ENCODE peak calls at places on chromosome 1, in five cellular contexts. Z is uterus, T is breast epithelium, V is heart left ventricle, K is Peyer's patch. B is an unnamed sample.

GRCh38 chr1:180845352-180845751 is 67.3 kb upstream of the KIAA1614 start:
- DNase-seq in T (no peak), V (no peak), Z (no peak), K (no peak), B (no peak)

GRCh38 chr1:192966073-192966472 is 93.1 kb downstream of the UCHL5 start:
- DNase-seq in V (no peak), Z (no peak), T (no peak), K (no peak), B (no peak)

GRCh38 chr1:176696109-176696508 is 233.1 kb downstream of the PAPPA2 start:
- DNase-seq in Z (no peak), V (no peak), K (no peak), T (no peak), B (no peak)

GRCh38 chr1:19495816-19496528 is 10.6 kb upstream of the CAPZB start:
- DNase-seq in T (no peak), Z (no peak), V (no peak), K (no peak), B (no peak)

GRCh38 chr1:19723874-19724273 is 59.2 kb downstream of the HTR6 start:
- DNase-seq in Z (no peak), V (no peak), K (no peak), T (no peak), B (no peak)

GRCh38 chr1:212915245-212916091 is 34.9 kb upstream of the VASH2 start:
- DNase-seq in T (no peak), V (no peak), K (no peak), Z (peak; percentile 59), B (peak; percentile 60)

GRCh38 chr1:201456499-201457309 is 12.3 kb downstream of the PHLDA3 start:
- DNase-seq in V (no peak), Z (peak; percentile 85), T (peak; percentile 83), K (no peak), B (peak; percentile 66)

GRCh38 chr1:65235867-65236805 is 73.2 kb upstream of the DNAJC6 start:
- DNase-seq in Z (no peak), K (no peak), T (no peak), V (no peak), B (no peak)

GRCh38 chr1:215526147-215526845 is 40.8 kb upstream of the KCTD3 start:
- DNase-seq in Z (no peak), T (no peak), K (no peak), V (no peak), B (no peak)

GRCh38 chr1:151416231-151416630 is 16.9 kb downstream of the PSMB4 start:
- DNase-seq in K (no peak), V (no peak), Z (no peak), T (no peak), B (no peak)

GRCh38 chr1:20867062-20867461 is 80.0 kb upstream of the HP1BP3 start:
- DNase-seq in Z (no peak), K (no peak), V (no peak), T (no peak), B (no peak)
- H3K27ac ChIP-seq in Z (no peak overlapping the region), K (no peak overlapping the region), V (no peak overlapping the region), T (no peak overlapping the region), B (no peak overlapping the region)

DNA sequence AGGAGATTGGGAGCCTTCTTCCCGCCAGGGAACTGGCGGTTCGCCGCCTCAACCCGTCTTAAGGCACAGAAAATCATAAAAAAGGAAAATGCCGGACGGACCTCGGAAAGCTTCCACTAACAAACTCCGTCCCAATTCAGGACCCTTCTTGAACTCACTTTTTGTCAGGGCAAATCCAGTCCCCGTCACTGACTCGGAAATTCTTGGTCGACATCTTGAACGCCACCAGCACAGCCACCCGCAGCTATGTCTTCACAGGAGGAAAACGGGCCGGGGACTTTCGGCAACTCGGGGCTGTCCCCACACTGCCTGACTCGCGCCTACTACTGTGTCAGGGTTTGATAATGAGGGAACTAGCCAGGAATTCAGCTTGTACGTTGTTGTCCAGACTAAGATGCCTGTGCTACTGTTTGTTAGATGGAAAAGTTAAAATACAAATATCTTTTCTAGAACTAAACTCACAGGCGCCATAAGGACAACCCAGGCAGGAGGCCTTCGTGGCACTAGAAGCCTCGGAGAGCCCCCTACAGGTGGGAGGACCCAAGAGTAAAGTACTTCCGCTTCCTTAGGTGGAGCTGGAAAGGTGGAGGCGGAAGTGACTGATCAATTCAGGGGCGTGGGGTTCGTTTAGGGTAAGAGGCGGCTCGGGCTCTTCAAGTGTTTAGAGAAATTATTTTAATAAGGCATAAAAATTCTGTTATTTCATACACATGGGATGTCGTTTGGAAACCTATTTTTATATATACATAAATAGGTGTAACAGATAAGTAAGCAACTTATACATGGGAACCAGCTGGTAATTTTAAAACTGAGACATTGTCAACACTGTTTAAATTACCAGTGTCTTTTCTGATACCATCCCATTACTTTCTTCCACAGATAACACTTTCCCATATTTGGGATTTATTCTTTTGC is at the start of gene ZRANB2:
- DNase-seq in T (peak; percentile 87), V (peak; percentile 91), K (peak; percentile 84), Z (peak; percentile 91), B (peak; percentile 96)
- TF ChIP-seq POLR2A in T (peak; percentile 64), V (no peak), K (peak; percentile 56), Z (peak; percentile 56), B (peak; percentile 26)

GRCh38 chr1:66446261-66447001 is 87.5 kb upstream of the SGIP1 start:
- DNase-seq in V (no peak), Z (peak; percentile 23), T (no peak), K (no peak), B (peak; percentile 30)

GRCh38 chr1:66444438-66445265 is 89.3 kb upstream of the SGIP1 start:
- DNase-seq in K (no peak), Z (no peak), T (no peak), V (no peak), B (no peak)

GRCh38 chr1:66443793-66444192 is 90.2 kb upstream of the SGIP1 start:
- DNase-seq in K (no peak), V (no peak), T (no peak), Z (no peak), B (no peak)

GRCh38 chr1:66450043-66450514 is 83.9 kb upstream of the SGIP1 start:
- DNase-seq in T (no peak), V (no peak), K (no peak), Z (peak; percentile 34), B (no peak)

DNA sequence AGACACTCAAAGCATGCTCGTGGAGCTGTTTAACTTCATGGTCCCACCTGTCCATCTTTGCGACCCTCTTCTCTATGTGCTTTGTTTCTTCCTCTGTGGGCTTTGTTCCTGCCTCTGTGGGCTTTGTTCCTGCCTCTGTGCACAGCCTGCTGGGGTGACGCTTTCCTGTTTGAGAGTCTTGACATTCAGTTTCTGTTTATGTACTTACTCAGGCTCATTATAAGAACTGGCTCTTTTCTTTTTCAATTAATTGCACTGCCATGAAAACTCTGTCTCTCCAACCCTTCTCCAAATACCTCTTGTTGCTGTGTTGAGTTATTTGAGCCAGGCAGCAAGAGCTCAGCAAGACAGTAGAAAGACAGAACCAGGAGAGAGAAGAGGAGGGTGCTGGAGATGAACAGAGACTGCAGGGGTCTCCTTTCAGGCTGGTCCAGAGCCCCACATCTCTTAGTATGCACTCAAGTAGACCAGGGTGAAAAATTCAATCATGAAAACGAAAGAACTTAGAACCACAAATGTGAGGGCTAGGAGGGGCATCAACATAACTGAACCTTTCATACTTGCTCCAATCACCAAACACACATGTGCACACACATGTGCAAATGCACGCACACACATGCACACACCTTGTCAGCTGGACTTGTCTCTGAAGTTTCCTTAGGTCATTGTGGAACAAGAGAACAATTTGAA is 88.3 kb upstream of the SGIP1 start:
- DNase-seq in Z (no peak), V (no peak), K (no peak), T (no peak), B (no peak)
- H3K27ac ChIP-seq in Z (no peak overlapping the region), V (peak overlapping the region; percentile 42), K (peak overlapping the region; percentile 64), T (peak overlapping the region; percentile 29), B (no peak overlapping the region)

DNA sequence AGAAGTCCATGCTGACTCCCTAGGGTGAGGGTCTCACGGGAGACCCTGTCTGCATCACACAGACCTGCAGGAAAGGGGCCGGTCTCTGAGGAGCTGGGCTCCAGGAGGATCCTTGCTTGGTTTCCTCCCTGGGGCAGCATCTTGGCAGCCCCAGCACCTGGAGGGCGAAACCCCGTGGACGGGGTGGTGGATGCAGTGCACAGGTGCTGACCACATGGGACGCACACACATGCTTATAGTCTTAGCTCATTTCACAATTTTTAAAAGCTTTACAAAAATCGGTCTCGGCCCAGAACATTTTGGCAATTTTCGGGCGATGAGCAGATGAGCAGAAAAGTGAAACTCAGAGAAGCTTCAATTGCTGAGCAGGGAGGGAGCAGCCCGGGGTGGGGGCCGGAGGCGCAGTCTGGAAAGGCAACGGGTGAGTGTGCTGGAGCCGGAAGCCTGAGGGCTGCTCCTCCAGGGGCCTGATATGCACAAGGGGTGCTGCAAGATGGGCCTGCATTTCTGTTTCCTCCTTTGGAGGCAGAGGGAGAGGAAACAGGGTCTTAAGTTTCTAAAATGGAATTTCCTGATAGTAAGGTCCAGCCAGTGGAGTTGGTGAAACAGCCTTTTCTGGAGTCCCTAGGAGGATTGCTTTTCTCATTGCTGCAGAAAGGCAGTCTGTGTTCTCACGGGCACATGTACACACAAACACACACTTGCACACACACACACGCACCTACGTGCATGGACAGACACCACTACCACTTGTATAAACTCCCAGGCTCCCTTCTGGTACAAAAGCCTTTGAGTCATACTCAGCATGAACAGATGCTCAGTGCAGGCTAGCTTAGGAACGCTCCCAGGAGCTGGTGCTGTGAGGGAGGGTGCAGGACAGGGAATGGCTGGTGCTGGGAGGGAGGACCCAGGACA is 60.7 kb downstream of the SCCPDH start:
- DNase-seq in T (no peak), V (no peak), K (no peak), Z (no peak), B (no peak)
- TF ChIP-seq POLR2A in T (no peak), V (no peak), K (no peak), Z (no peak), B (no peak)

GRCh38 chr1:228315484-228315944 is 91.1 kb downstream of the TRIM11 start:
- DNase-seq in K (no peak), Z (no peak), T (no peak), V (no peak), B (no peak)

GRCh38 chr1:228314315-228314657 is 92.3 kb downstream of the TRIM11 start:
- DNase-seq in T (no peak), V (no peak), K (no peak), Z (no peak), B (no peak)

GRCh38 chr1:228313536-228314277 is 92.9 kb downstream of the TRIM11 start:
- DNase-seq in V (no peak), Z (no peak), K (no peak), T (no peak), B (peak; percentile 9)

GRCh38 chr1:228315945-228316588 is 90.6 kb downstream of the TRIM11 start:
- DNase-seq in K (no peak), V (peak; percentile 61), Z (no peak), T (no peak), B (peak; percentile 13)

GRCh38 chr1:228314658-228315483 is 91.8 kb downstream of the TRIM11 start:
- DNase-seq in V (peak; percentile 58), Z (no peak), T (no peak), K (peak; percentile 46), B (no peak)
- H3K27ac ChIP-seq in V (peak overlapping the region; percentile 72), Z (no peak overlapping the region), T (no peak overlapping the region), K (no peak overlapping the region), B (no peak overlapping the region)

B was measured in testis.